ENCODE peak calls at places on chromosomes 4 and X, in eight cellular contexts. L, A, X, S, J, K, U and B are unnamed samples.

GRCh38 chr4:185112104-185112503 is 31.0 kb upstream of the SLC25A4 start:
- DNase-seq in L (peak), A (peak), X (no peak), S (peak), J (no peak), K (no peak), U (peak), B (no peak)

GRCh38 chrX:8738588-8739189 is 6.8 kb upstream of the ANOS1 start:
- DNase-seq in L (peak), A (peak), X (no peak), S (no peak), J (no peak), K (no peak), U (peak), B (no peak)

GRCh38 chrX:2767631-2768455 is 16.0 kb downstream of the XG start:
- DNase-seq in L (peak), A (no peak), X (no peak), S (peak), J (peak), K (no peak), U (peak), B (no peak)

GRCh38 chr4:124144302-124144701 is 568.2 kb downstream of the ANKRD50 start:
- DNase-seq in L (no peak), A (no peak), X (no peak), S (peak), J (no peak), K (no peak), U (no peak), B (no peak)

GRCh38 chrX:73215263-73215662 is 612 bp upstream of the NAP1L2 start:
- DNase-seq in L (no peak), A (no peak), X (no peak), S (no peak), J (no peak), K (no peak), U (no peak), B (no peak)

GRCh38 chr4:1367936-1368289 is 20.9 kb downstream of the UVSSA start:
- DNase-seq in L (no peak), A (no peak), X (no peak), S (no peak), J (peak), K (no peak), U (no peak), B (no peak)

GRCh38 chr4:54215379-54216072 is 13.6 kb upstream of the PDGFRA start:
- DNase-seq in L (no peak), A (no peak), X (no peak), S (no peak), J (no peak), K (no peak), U (peak), B (no peak)

GRCh38 chrX:135295238-135295943 is 13.9 kb upstream of the ETDC start:
- DNase-seq in L (peak), A (no peak), X (peak), S (no peak), J (peak), K (peak), U (peak), B (no peak)

GRCh38 chr4:6885953-6886557 is 23.6 kb upstream of the TBC1D14 start:
- DNase-seq in L (peak), A (peak), X (no peak), S (peak), J (peak), K (no peak), U (peak), B (peak)

GRCh38 chrX:36431819-36432218 is 512.3 kb downstream of the CFAP47 start:
- DNase-seq in L (peak), A (no peak), X (no peak), S (no peak), J (no peak), K (no peak), U (no peak), B (no peak)

GRCh38 chr4:110681381-110681780 is 58.5 kb upstream of the PITX2 start:
- DNase-seq in L (peak), A (no peak), X (no peak), S (no peak), J (no peak), K (no peak), U (peak), B (no peak)